ENCODE peak calls at places on chromosomes 2 and 18, in nine cellular contexts. Z is tibial nerve, F is BE2C, E is pancreas, R is endodermal cell, S is body of pancreas, N is lung, O is A549, X is testis. C is an unnamed sample.

GRCh38 chr2:67289921-67290371 is 107.2 kb upstream of the ETAA1 start:
- DNase-seq in N (no peak), E (no peak), O (no peak), F (no peak), R (no peak), X (no peak), S (no peak), Z (no peak), C (no peak)

GRCh38 chr2:219126555-219126954 is 34.1 kb downstream of the NHEJ1 start:
- DNase-seq in N (no peak), S (peak; percentile 37), X (no peak), O (peak; percentile 6), R (no peak), E (peak; percentile 50), F (no peak), Z (no peak), C (no peak)

GRCh38 chr18:58004317-58004716 is 39.7 kb upstream of the NEDD4L start:
- DNase-seq in N (no peak), X (no peak), O (no peak), E (no peak), F (no peak), S (no peak), Z (no peak), R (no peak), C (no peak)

GRCh38 chr18:61189376-61189775 is 143.9 kb upstream of the CDH20 start:
- DNase-seq in R (no peak), S (no peak), Z (no peak), F (no peak), X (no peak), E (no peak), N (no peak), O (no peak), C (no peak)

GRCh38 chr2:202017940-202018339 is 15.7 kb upstream of the FZD7 start:
- DNase-seq in N (no peak), F (peak; percentile 77), R (no peak), E (no peak), S (no peak), Z (no peak), X (no peak), O (no peak), C (no peak)

GRCh38 chr2:74383254-74383653 is 3.1 kb upstream of the DCTN1 start:
- DNase-seq in E (no peak), R (no peak), X (no peak), F (no peak), Z (no peak), S (peak; percentile 23), O (no peak), N (no peak), C (no peak)

GRCh38 chr2:119431976-119432881 is 575 bp downstream of the TMEM37 start:
- DNase-seq in Z (no peak), E (no peak), F (no peak), R (no peak), N (peak; percentile 48), S (peak; percentile 47), X (no peak), O (no peak), C (peak; percentile 73)

GRCh38 chr2:66683068-66683467 is 248.1 kb downstream of the MEIS1 start:
- DNase-seq in Z (no peak), X (no peak), R (no peak), N (no peak), E (no peak), F (no peak), O (no peak), S (peak; percentile 10), C (no peak)

GRCh38 chr2:208329485-208329884 is 63.4 kb downstream of the PIKFYVE start:
- DNase-seq in Z (no peak), S (no peak), E (no peak), F (no peak), R (no peak), X (no peak), O (no peak), N (no peak), C (no peak)

GRCh38 chr18:8375269-8375668 is 234.0 kb upstream of the RAB12 start:
- DNase-seq in O (no peak), X (no peak), E (no peak), F (no peak), N (no peak), S (no peak), R (no peak), Z (no peak), C (no peak)

GRCh38 chr2:31467426-31467825 is 52.9 kb upstream of the XDH start:
- DNase-seq in F (no peak), N (no peak), S (no peak), R (no peak), X (no peak), Z (no peak), E (no peak), O (no peak), C (no peak)

GRCh38 chr2:213016166-213016983 is 135.0 kb downstream of the IKZF2 start:
- DNase-seq in E (no peak), X (no peak), F (no peak), Z (no peak), O (no peak), R (no peak), N (no peak), S (no peak), C (no peak)

GRCh38 chr2:233829193-233830110 is 24.9 kb downstream of the HJURP start:
- DNase-seq in Z (no peak), F (no peak), O (no peak), R (peak; percentile 36), S (no peak), N (no peak), E (no peak), X (no peak), C (no peak)

GRCh38 chr18:73664896-73665295 is 482.7 kb downstream of the FBXO15 start:
- DNase-seq in Z (no peak), N (no peak), X (no peak), O (no peak), E (no peak), F (no peak), R (no peak), S (no peak), C (no peak)

GRCh38 chr18:32237024-32237423 is 47.2 kb downstream of the MEP1B start:
- DNase-seq in X (no peak), E (no peak), O (no peak), Z (no peak), R (no peak), S (no peak), N (no peak), F (no peak), C (no peak)
- H3K4me1 ChIP-seq in X (no peaks in the 10 kb centered on the region), E (no peaks in the 10 kb centered on the region), O (no peaks in the 10 kb centered on the region), Z (no peaks in the 10 kb centered on the region), R (no peaks in the 10 kb centered on the region), S (no peaks in the 10 kb centered on the region), N (no peaks in the 10 kb centered on the region), F (no peaks in the 10 kb centered on the region), C (no peaks in the 10 kb centered on the region)

GRCh38 chr2:129796801-129797488 is 182.5 kb upstream of the RAB6C start:
- DNase-seq in X (no peak), Z (no peak), N (no peak), F (no peak), O (no peak), E (no peak), S (no peak), R (peak; percentile 20), C (no peak)
- H3K4me1 ChIP-seq in X (no peaks in the 10 kb centered on the region), Z (no peaks in the 10 kb centered on the region), N (no peaks in the 10 kb centered on the region), F (no peaks in the 10 kb centered on the region), O (no peaks in the 10 kb centered on the region), E (no peaks in the 10 kb centered on the region), S (peaks cover 8% of the 10 kb centered on the region), R (no peaks in the 10 kb centered on the region), C (no peaks in the 10 kb centered on the region)

GRCh38 chr2:160220001-160220400 is 19.9 kb upstream of the ITGB6 start:
- DNase-seq in R (no peak), Z (no peak), E (no peak), S (no peak), X (no peak), N (no peak), F (no peak), O (no peak), C (no peak)
- H3K4me1 ChIP-seq in R (peaks cover 10% of the 10 kb centered on the region), Z (no peaks in the 10 kb centered on the region), E (peaks cover 10% of the 10 kb centered on the region), S (peaks cover 5% of the 10 kb centered on the region), X (peaks cover 4% of the 10 kb centered on the region), N (peaks cover 5% of the 10 kb centered on the region), F (peaks cover 12% of the 10 kb centered on the region), O (peaks cover 66% of the 10 kb centered on the region), C (no peaks in the 10 kb centered on the region)

GRCh38 chr2:217928324-217929293 is 74.2 kb downstream of the TNS1 start:
- DNase-seq in F (no peak), N (peak; percentile 92), X (no peak), Z (no peak), O (no peak), R (no peak), S (no peak), E (no peak), C (no peak)

GRCh38 chr2:217929294-217929671 is 73.5 kb downstream of the TNS1 start:
- DNase-seq in F (no peak), S (no peak), O (no peak), E (no peak), X (no peak), Z (no peak), R (no peak), N (no peak), C (no peak)

GRCh38 chr2:217924346-217924901 is 78.4 kb downstream of the TNS1 start:
- DNase-seq in N (no peak), Z (no peak), F (no peak), S (no peak), O (no peak), X (no peak), R (no peak), E (no peak), C (no peak)

GRCh38 chr2:217927601-217928323 is 75.0 kb downstream of the TNS1 start:
- DNase-seq in X (no peak), N (no peak), O (no peak), E (no peak), S (no peak), Z (no peak), R (no peak), F (no peak), C (no peak)

GRCh38 chr2:217926801-217927200 is 76.0 kb downstream of the TNS1 start:
- DNase-seq in E (no peak), R (no peak), Z (no peak), F (no peak), X (no peak), N (no peak), S (no peak), O (no peak), C (no peak)
- H3K4me1 ChIP-seq in E (peaks cover 61% of the 10 kb centered on the region), R (peaks cover 5% of the 10 kb centered on the region), Z (peaks cover 3% of the 10 kb centered on the region), F (peaks cover 26% of the 10 kb centered on the region), X (peaks cover 74% of the 10 kb centered on the region), N (peaks cover 51% of the 10 kb centered on the region), S (peaks cover 89% of the 10 kb centered on the region), O (peaks cover 52% of the 10 kb centered on the region), C (peaks cover 48% of the 10 kb centered on the region)

GRCh38 chr2:20110383-20110782 is 59.0 kb upstream of the LAPTM4A start:
- DNase-seq in X (no peak), Z (no peak), R (no peak), O (no peak), E (no peak), F (no peak), N (no peak), S (no peak), C (no peak)
- H3K4me1 ChIP-seq in X (no peaks in the 10 kb centered on the region), Z (no peaks in the 10 kb centered on the region), R (peaks cover under 1% of the 10 kb centered on the region), O (peaks cover 32% of the 10 kb centered on the region), E (no peaks in the 10 kb centered on the region), F (no peaks in the 10 kb centered on the region), N (no peaks in the 10 kb centered on the region), S (peaks cover 8% of the 10 kb centered on the region), C (no peaks in the 10 kb centered on the region)

GRCh38 chr18:50401888-50402287 is 27.0 kb downstream of the SKA1 start:
- DNase-seq in Z (no peak), E (peak; percentile 93), S (peak; percentile 97), N (peak; percentile 49), R (peak; percentile 86), X (peak; percentile 88), F (peak; percentile 83), O (peak; percentile 3), C (peak; percentile 56)
- H3K4me1 ChIP-seq in Z (no peaks in the 10 kb centered on the region), E (peaks cover 11% of the 10 kb centered on the region), S (peaks cover 33% of the 10 kb centered on the region), N (no peaks in the 10 kb centered on the region), R (peaks cover 21% of the 10 kb centered on the region), X (peaks cover 12% of the 10 kb centered on the region), F (no peaks in the 10 kb centered on the region), O (peaks cover 3% of the 10 kb centered on the region), C (no peaks in the 10 kb centered on the region)

C was measured in Peyer's patch.